ENCODE peak calls at places on chromosomes 7 and 10, in eight cellular contexts. Z is hepatocyte, O is stomach, M is upper lobe of left lung, S is PC-3, H is heart left ventricle, T is cardiac fibroblast, L is IMR-90. D is an unnamed sample.

GRCh38 chr10:102347236-102347828 is 48.2 kb upstream of the NFKB2 start:
- DNase-seq in Z (peak), H (peak), O (peak), S (peak), T (peak), M (no peak), L (peak), D (peak)

GRCh38 chr10:23917251-23917908 is 291.6 kb upstream of the KIAA1217 start:
- DNase-seq in T (no peak), L (no peak), M (no peak), H (no peak), O (no peak), S (no peak), Z (no peak), D (no peak)

GRCh38 chr7:32058017-32058416 is 12.2 kb downstream of the PDE1C start:
- DNase-seq in M (no peak), O (no peak), L (no peak), T (peak), S (no peak), Z (no peak), H (no peak), D (no peak)

GRCh38 chr10:71312840-71313789 is 5.9 kb upstream of the SLC29A3 start:
- DNase-seq in O (no peak), Z (peak), H (peak), L (peak), T (peak), S (no peak), M (no peak), D (no peak)

GRCh38 chr10:21334891-21335696 is 190.4 kb downstream of the SKIDA1 start:
- DNase-seq in T (peak), O (no peak), L (peak), S (peak), Z (peak), H (peak), M (no peak), D (peak)

GRCh38 chr7:3154881-3155494 is 111.3 kb upstream of the CARD11 start:
- DNase-seq in L (peak), H (no peak), T (peak), O (peak), S (peak), M (no peak), Z (peak), D (peak)

GRCh38 chr10:87860156-87860795 is 3.1 kb downstream of the KLLN start:
- DNase-seq in S (peak), T (peak), L (peak), M (no peak), Z (peak), O (no peak), H (no peak), D (no peak)

GRCh38 chr7:106425017-106425719 is 140.4 kb upstream of the NAMPT start:
- DNase-seq in O (peak), L (peak), Z (peak), T (peak), H (peak), M (no peak), S (peak), D (peak)

GRCh38 chr10:113267616-113268015 is 285.2 kb upstream of the HABP2 start:
- DNase-seq in M (no peak), H (no peak), S (no peak), T (no peak), O (no peak), L (peak), Z (no peak), D (no peak)

GRCh38 chr10:57657164-57657765 is 610.4 kb downstream of the IPMK start:
- DNase-seq in M (no peak), Z (peak), L (peak), O (peak), T (peak), H (no peak), S (peak), D (peak)

GRCh38 chr7:50821457-50821977 is 38.8 kb upstream of the GRB10 start:
- DNase-seq in T (peak), O (no peak), S (peak), H (peak), Z (peak), L (peak), M (no peak), D (peak)

GRCh38 chr10:113712024-113712423 is 32.3 kb downstream of the CASP7 start:
- DNase-seq in H (no peak), O (no peak), Z (no peak), M (no peak), T (no peak), L (no peak), S (no peak), D (no peak)

GRCh38 chr7:41027428-41028115 is 675.3 kb downstream of the INHBA start:
- DNase-seq in M (no peak), H (no peak), S (peak), T (peak), L (peak), Z (no peak), O (no peak), D (peak)

GRCh38 chr10:110646417-110647135 is 2.4 kb downstream of the RBM20 start:
- DNase-seq in S (peak), Z (no peak), H (no peak), L (no peak), O (no peak), T (no peak), M (no peak), D (no peak)

GRCh38 chr10:92829042-92829785 is 19.1 kb upstream of the EXOC6 start:
- DNase-seq in O (no peak), Z (no peak), T (no peak), L (no peak), M (no peak), H (no peak), S (no peak), D (no peak)

GRCh38 chr7:116249969-116250553 is 39.7 kb downstream of the TES start:
- DNase-seq in H (no peak), S (peak), M (no peak), Z (peak), O (no peak), L (peak), T (peak), D (peak)

GRCh38 chr10:132836832-132837540 is 51.0 kb upstream of the NKX6-2 start:
- DNase-seq in O (peak), T (peak), S (peak), L (peak), M (no peak), H (no peak), Z (peak), D (peak)

GRCh38 chr10:113880236-113880635 is 25.8 kb downstream of the NHLRC2 start:
- DNase-seq in Z (no peak), S (peak), T (no peak), H (no peak), O (no peak), M (no peak), L (peak), D (no peak)

GRCh38 chr7:51071427-51071826 is 245.2 kb downstream of the COBL start:
- DNase-seq in T (no peak), M (no peak), L (no peak), H (no peak), O (no peak), S (no peak), Z (no peak), D (no peak)

GRCh38 chr7:81594767-81595166 is 175.1 kb downstream of the HGF start:
- DNase-seq in T (peak), H (peak), L (peak), O (no peak), Z (no peak), M (no peak), S (no peak), D (no peak)

GRCh38 chr10:131159771-131160170 is 151.8 kb downstream of the TCERG1L start:
- DNase-seq in Z (no peak), O (no peak), H (no peak), S (no peak), L (no peak), T (no peak), M (no peak), D (no peak)

GRCh38 chr10:67086324-67087139 is 160.7 kb downstream of the LRRTM3 start:
- DNase-seq in S (no peak), Z (no peak), H (no peak), O (no peak), M (no peak), L (no peak), T (no peak), D (no peak)

GRCh38 chr7:47580811-47581331 is 1.0 kb downstream of the TNS3 start:
- DNase-seq in Z (no peak), S (peak), M (peak), H (no peak), T (no peak), O (no peak), L (peak), D (peak)

GRCh38 chr10:12876266-12876665 is 125.2 kb downstream of the CCDC3 start:
- DNase-seq in Z (no peak), O (no peak), H (no peak), L (no peak), T (no peak), S (no peak), M (no peak), D (no peak)

GRCh38 chr10:4294271-4294670 is 509.3 kb upstream of the KLF6 start:
- DNase-seq in L (no peak), M (no peak), T (no peak), O (no peak), H (no peak), Z (no peak), S (peak), D (no peak)

GRCh38 chr7:26307226-26307625 is 15.6 kb downstream of the SNX10 start:
- DNase-seq in S (peak), M (no peak), T (peak), L (peak), O (no peak), H (no peak), Z (peak), D (no peak)

GRCh38 chr10:102633282-102633681 is 11.0 kb upstream of the TRIM8 start:
- DNase-seq in L (peak), M (no peak), S (peak), O (no peak), H (peak), Z (no peak), T (peak), D (no peak)

GRCh38 chr7:157362729-157363128 is 25.9 kb downstream of the DNAJB6 start:
- DNase-seq in O (no peak), M (no peak), S (no peak), H (no peak), T (no peak), L (no peak), Z (no peak), D (no peak)

GRCh38 chr7:131105294-131105802 is 222.3 kb upstream of the MKLN1 start:
- DNase-seq in H (no peak), O (no peak), Z (no peak), S (peak), T (peak), M (no peak), L (peak), D (no peak)

GRCh38 chr7:37495574-37496184 is 47.0 kb upstream of the ELMO1 start:
- DNase-seq in M (no peak), T (peak), L (peak), O (no peak), S (peak), H (no peak), Z (peak), D (no peak)

GRCh38 chr10:124721295-124722052 is 22.7 kb downstream of the FAM53B start:
- DNase-seq in O (no peak), T (peak), M (no peak), Z (no peak), S (no peak), H (peak), L (no peak), D (no peak)

DNA sequence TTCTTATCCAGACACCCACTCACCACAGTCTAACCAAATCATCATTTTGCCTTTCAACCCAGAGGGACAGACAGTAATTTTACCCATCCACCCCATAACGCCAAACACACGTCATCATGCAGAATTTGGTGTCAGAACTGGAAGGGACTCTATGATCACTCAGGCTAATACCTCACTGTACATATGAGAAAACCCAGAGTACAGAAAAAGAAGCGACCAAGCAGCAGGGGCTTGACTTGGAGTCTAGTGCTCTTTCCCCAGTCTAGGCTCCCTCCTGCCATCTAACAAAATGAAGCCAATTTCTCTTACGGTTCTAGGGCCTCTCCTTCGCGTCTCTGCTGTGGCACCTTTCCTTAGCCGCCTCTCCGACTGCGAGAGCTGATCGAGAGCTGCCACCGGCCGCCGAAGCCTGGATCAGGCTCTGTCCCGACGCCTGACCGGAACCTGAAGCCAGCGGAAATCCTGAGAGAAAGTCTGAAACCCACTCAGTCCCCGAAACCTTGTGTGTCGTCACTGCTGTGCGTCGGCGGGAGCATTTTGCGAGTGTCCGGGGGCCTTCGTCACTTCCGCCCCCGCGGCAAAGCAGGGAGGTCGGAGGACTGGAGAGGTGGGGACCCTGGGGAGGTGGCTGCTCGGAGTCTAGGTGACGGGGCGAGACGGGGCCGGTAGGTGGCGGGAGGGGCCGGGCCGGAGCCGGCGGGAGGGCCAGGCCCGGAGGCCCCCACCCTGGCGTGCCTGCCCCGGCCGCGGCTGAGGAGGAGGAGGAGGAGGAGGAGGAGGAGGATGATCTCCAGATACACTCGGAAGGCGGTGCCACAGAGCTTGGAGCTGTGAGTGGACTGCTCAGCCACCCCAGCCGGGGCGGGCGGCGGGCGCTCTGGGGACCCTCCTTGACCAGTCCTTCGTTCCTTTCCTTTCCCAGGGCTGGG is at the start of the genes ECD and FAM149B1:
- DNase-seq in M (peak), H (peak), S (peak), L (peak), T (peak), O (peak), Z (peak), D (peak)
- TF ChIP-seq CTCF in M (no peak), H (peak), S (peak), L (no peak), T (no peak), O (no peak), Z (peak), D (peak)

GRCh38 chr10:117617664-117618063 is 75.1 kb downstream of the EMX2 start:
- DNase-seq in L (no peak), Z (no peak), O (no peak), M (no peak), H (no peak), S (no peak), T (no peak), D (no peak)
- TF ChIP-seq CTCF in L (no peak), Z (no peak), O (no peak), M (no peak), H (no peak), S (no peak), T (no peak), D (no peak)

GRCh38 chr10:117948493-117948892 is 98.2 kb downstream of the RAB11FIP2 start:
- DNase-seq in O (no peak), M (no peak), S (no peak), Z (no peak), L (no peak), T (no peak), H (no peak), D (no peak)
- TF ChIP-seq CTCF in O (no peak), M (no peak), S (no peak), Z (no peak), L (no peak), T (no peak), H (no peak), D (no peak)

DNA sequence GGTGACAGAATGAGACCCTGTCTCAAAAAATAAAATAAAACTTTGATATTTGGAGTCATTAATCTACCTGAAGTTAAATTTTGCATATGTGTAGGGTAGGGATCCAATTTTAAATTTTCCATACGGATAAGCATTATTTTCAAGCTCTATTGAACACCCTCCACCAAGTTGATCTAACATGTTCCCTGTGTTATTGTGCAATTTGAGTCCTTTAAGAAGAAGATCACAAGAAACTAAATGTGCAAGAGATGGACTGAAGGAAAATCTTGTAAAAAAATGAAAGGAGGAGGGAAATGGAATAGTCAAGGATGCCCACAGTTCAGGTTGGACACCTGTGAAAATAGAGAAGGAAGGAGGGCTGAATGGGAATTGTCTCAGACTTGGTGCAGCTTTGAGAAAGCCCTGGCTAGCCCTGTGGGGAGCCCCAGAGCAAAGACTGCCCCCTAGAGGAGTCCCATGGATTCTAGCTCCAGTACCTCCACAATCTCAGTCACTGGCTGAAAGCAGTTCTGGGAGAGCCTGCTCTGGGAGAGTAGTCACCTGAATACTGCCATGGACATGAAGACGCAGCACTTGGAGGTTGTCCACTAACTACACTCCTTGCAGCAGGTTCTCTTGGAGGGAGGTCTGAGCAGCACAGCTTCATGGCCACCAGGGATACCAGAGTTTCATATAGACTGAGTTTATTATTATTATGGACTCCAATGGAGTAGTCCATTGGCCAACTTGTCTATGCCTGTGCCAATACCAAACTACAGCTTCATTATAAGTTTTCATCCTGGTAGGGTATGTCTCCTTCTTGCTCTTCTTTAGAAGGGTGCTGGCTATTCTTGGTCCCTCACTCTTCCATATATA is 5.7 kb upstream of the TIAL1 start:
- DNase-seq in H (no peak), M (no peak), S (peak), L (no peak), O (no peak), T (peak), Z (no peak), D (peak)
- TF ChIP-seq CTCF in H (peak), M (peak), S (peak), L (peak), O (peak), T (peak), Z (peak), D (peak)

GRCh38 chr7:6576024-6576866 is 1.0 kb upstream of the ZDHHC4 start:
- DNase-seq in H (peak), M (no peak), T (no peak), L (no peak), Z (no peak), O (no peak), S (peak), D (peak)

GRCh38 chr7:6577369-6578113 is at the start of gene ZDHHC4:
- DNase-seq in L (peak), T (peak), Z (peak), S (peak), H (peak), O (peak), M (peak), D (peak)

GRCh38 chr7:6575246-6576023 is 1.8 kb upstream of the ZDHHC4 start:
- DNase-seq in L (no peak), M (no peak), Z (no peak), O (no peak), H (no peak), S (no peak), T (no peak), D (no peak)

GRCh38 chr7:6578114-6579084 is 1.1 kb downstream of the ZDHHC4 start:
- DNase-seq in L (peak), S (peak), M (no peak), Z (peak), O (no peak), H (no peak), T (peak), D (no peak)

GRCh38 chr7:6579446-6579845 is 2.2 kb downstream of the ZDHHC4 start:
- DNase-seq in M (no peak), O (no peak), S (peak), H (no peak), Z (no peak), L (peak), T (no peak), D (no peak)
- TF ChIP-seq CTCF in M (no peak), O (no peak), S (peak), H (no peak), Z (no peak), L (peak), T (peak), D (no peak)

GRCh38 chr10:128964100-128964403 is 503.0 kb upstream of the MGMT start:
- DNase-seq in H (no peak), M (no peak), T (no peak), S (no peak), O (no peak), Z (no peak), L (no peak), D (no peak)
- TF ChIP-seq CTCF in H (no peak), M (no peak), T (no peak), S (no peak), O (no peak), Z (no peak), L (no peak), D (no peak)

GRCh38 chr10:6203331-6204062 is 765 bp downstream of the PFKFB3 start:
- DNase-seq in L (peak), S (peak), Z (peak), T (peak), H (peak), M (peak), O (peak), D (peak)
- TF ChIP-seq CTCF in L (peak), S (no peak), Z (peak), T (peak), H (peak), M (peak), O (peak), D (peak)

GRCh38 chr10:73234695-73235094 is 12.4 kb downstream of the DNAJC9 start:
- DNase-seq in O (no peak), T (no peak), Z (no peak), H (no peak), M (no peak), L (no peak), S (no peak), D (no peak)

GRCh38 chr10:73233883-73234282 is 13.2 kb downstream of the DNAJC9 start:
- DNase-seq in L (no peak), T (no peak), H (no peak), O (no peak), S (no peak), Z (no peak), M (no peak), D (no peak)

GRCh38 chr10:73229567-73229966 is 17.5 kb downstream of the DNAJC9 start:
- DNase-seq in M (no peak), H (no peak), O (no peak), S (no peak), L (no peak), Z (no peak), T (no peak), D (no peak)

GRCh38 chr10:73228247-73228646 is 18.8 kb downstream of the DNAJC9 start:
- DNase-seq in Z (no peak), S (no peak), H (no peak), M (no peak), L (peak), T (peak), O (no peak), D (no peak)

GRCh38 chr10:73232887-73233286 is 14.2 kb downstream of the DNAJC9 start:
- DNase-seq in O (no peak), L (no peak), Z (no peak), M (no peak), S (peak), T (no peak), H (no peak), D (no peak)
- TF ChIP-seq CTCF in O (no peak), L (no peak), Z (no peak), M (no peak), S (peak), T (peak), H (no peak), D (no peak)

DNA sequence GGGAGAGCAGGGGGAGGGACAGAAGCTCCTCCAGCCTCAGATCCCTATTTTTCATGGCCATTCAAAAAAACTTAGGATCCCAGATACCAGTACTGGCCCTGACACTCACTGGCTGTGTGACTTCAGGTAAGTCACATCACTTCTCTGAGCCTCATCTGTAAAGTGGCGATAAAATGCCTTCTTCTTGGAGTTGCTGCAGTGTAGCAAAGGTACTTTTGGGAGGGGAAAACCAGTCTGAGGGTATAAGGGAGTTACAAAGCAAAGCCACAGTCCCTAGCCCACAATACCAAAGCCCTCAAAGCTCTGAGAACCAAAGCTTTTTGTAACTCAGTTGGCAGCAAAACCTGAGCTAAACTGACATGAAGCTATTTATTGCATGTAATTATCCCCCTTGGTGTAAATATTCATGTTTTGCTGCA is 43.4 kb upstream of the COL13A1 start:
- DNase-seq in H (no peak), O (no peak), L (no peak), M (no peak), T (no peak), Z (no peak), S (no peak), D (no peak)
- TF ChIP-seq CTCF in H (no peak), O (no peak), L (no peak), M (no peak), T (no peak), Z (no peak), S (no peak), D (no peak)